ENCODE peak calls at places on chromosomes 3 and 15, in seven cellular contexts. One of them, this sample, is unnamed.

GRCh38 chr15:90291679-90292356 is 26.3 kb downstream of the NGRN start:
- DNase-seq in neural crest cell: no peak
- DNase-seq in AG20443: peak
- DNase-seq in B cell: no peak
- DNase-seq in Calu3: peak
- DNase-seq in A172: peak
- DNase-seq in astrocyte: no peak
- DNase-seq in this sample: peak

GRCh38 chr3:65548848-65549625 is 489.7 kb downstream of the MAGI1 start:
- DNase-seq in neural crest cell: peak
- DNase-seq in AG20443: peak
- DNase-seq in B cell: no peak
- DNase-seq in Calu3: peak
- DNase-seq in A172: no peak
- DNase-seq in astrocyte: no peak
- DNase-seq in this sample: no peak

GRCh38 chr3:157176108-157176507 is 16.2 kb upstream of the CCNL1 start:
- DNase-seq in neural crest cell: no peak
- DNase-seq in AG20443: peak
- DNase-seq in B cell: no peak
- DNase-seq in Calu3: no peak
- DNase-seq in A172: peak
- DNase-seq in astrocyte: peak
- DNase-seq in this sample: no peak

GRCh38 chr3:106004137-106004600 is 135.4 kb upstream of the CBLB start:
- DNase-seq in neural crest cell: no peak
- DNase-seq in AG20443: no peak
- DNase-seq in B cell: no peak
- DNase-seq in Calu3: no peak
- DNase-seq in A172: peak
- DNase-seq in astrocyte: peak
- DNase-seq in this sample: peak

GRCh38 chr3:53495091-53495517 is 693 bp downstream of the CACNA1D start:
- DNase-seq in neural crest cell: no peak
- DNase-seq in AG20443: no peak
- DNase-seq in B cell: no peak
- DNase-seq in Calu3: peak
- DNase-seq in A172: no peak
- DNase-seq in astrocyte: no peak
- DNase-seq in this sample: no peak

GRCh38 chr3:5190147-5190791 is 2.8 kb downstream of the EDEM1 start:
- DNase-seq in neural crest cell: no peak
- DNase-seq in AG20443: no peak
- DNase-seq in B cell: no peak
- DNase-seq in Calu3: no peak
- DNase-seq in A172: no peak
- DNase-seq in astrocyte: no peak
- DNase-seq in this sample: no peak

GRCh38 chr3:43411429-43411828 is 125.1 kb downstream of the SNRK start:
- DNase-seq in neural crest cell: no peak
- DNase-seq in AG20443: no peak
- DNase-seq in B cell: no peak
- DNase-seq in Calu3: no peak
- DNase-seq in A172: no peak
- DNase-seq in astrocyte: no peak
- DNase-seq in this sample: no peak

GRCh38 chr15:51706347-51706746 is 25.0 kb downstream of the SCG3 start:
- DNase-seq in neural crest cell: no peak
- DNase-seq in AG20443: peak
- DNase-seq in B cell: no peak
- DNase-seq in Calu3: no peak
- DNase-seq in A172: no peak
- DNase-seq in astrocyte: peak
- DNase-seq in this sample: peak

GRCh38 chr3:42778644-42779043 is 5.6 kb upstream of the CCDC13 start:
- DNase-seq in neural crest cell: no peak
- DNase-seq in AG20443: no peak
- DNase-seq in B cell: no peak
- DNase-seq in Calu3: no peak
- DNase-seq in A172: no peak
- DNase-seq in astrocyte: peak
- DNase-seq in this sample: peak

GRCh38 chr15:68051109-68051508 is 3.0 kb upstream of the PIAS1 start:
- DNase-seq in neural crest cell: no peak
- DNase-seq in AG20443: no peak
- DNase-seq in B cell: no peak
- DNase-seq in Calu3: no peak
- DNase-seq in A172: no peak
- DNase-seq in astrocyte: no peak
- DNase-seq in this sample: no peak

GRCh38 chr3:66863205-66864135 is 134.6 kb upstream of the KBTBD8 start:
- DNase-seq in neural crest cell: no peak
- DNase-seq in AG20443: no peak
- DNase-seq in B cell: no peak
- DNase-seq in Calu3: no peak
- DNase-seq in A172: no peak
- DNase-seq in astrocyte: no peak
- DNase-seq in this sample: no peak

GRCh38 chr3:37500518-37500917 is 326.1 kb upstream of the LRRFIP2 start:
- DNase-seq in neural crest cell: no peak
- DNase-seq in AG20443: no peak
- DNase-seq in B cell: no peak
- DNase-seq in Calu3: no peak
- DNase-seq in A172: no peak
- DNase-seq in astrocyte: no peak
- DNase-seq in this sample: no peak

GRCh38 chr15:99958426-99959097 is 225.3 kb upstream of the LYSMD4 start:
- DNase-seq in neural crest cell: no peak
- DNase-seq in AG20443: peak
- DNase-seq in B cell: no peak
- DNase-seq in Calu3: no peak
- DNase-seq in A172: no peak
- DNase-seq in astrocyte: no peak
- DNase-seq in this sample: no peak

GRCh38 chr15:40063563-40064011 is 24.6 kb upstream of the SRP14 start:
- DNase-seq in neural crest cell: no peak
- DNase-seq in AG20443: peak
- DNase-seq in B cell: no peak
- DNase-seq in Calu3: no peak
- DNase-seq in A172: peak
- DNase-seq in astrocyte: peak
- DNase-seq in this sample: peak

GRCh38 chr15:85312925-85313324 is 67.5 kb upstream of the AKAP13 start:
- DNase-seq in neural crest cell: no peak
- DNase-seq in AG20443: no peak
- DNase-seq in B cell: no peak
- DNase-seq in Calu3: no peak
- DNase-seq in A172: peak
- DNase-seq in astrocyte: no peak
- DNase-seq in this sample: no peak

GRCh38 chr3:115418583-115418982 is 204.7 kb upstream of the GAP43 start:
- DNase-seq in neural crest cell: no peak
- DNase-seq in AG20443: no peak
- DNase-seq in B cell: no peak
- DNase-seq in Calu3: no peak
- DNase-seq in A172: no peak
- DNase-seq in astrocyte: no peak
- DNase-seq in this sample: no peak

GRCh38 chr3:136728918-136729317 is 23.3 kb downstream of the STAG1 start:
- DNase-seq in neural crest cell: no peak
- DNase-seq in AG20443: peak
- DNase-seq in B cell: no peak
- DNase-seq in Calu3: no peak
- DNase-seq in A172: peak
- DNase-seq in astrocyte: peak
- DNase-seq in this sample: peak

GRCh38 chr15:48250640-48251076 is 44.6 kb downstream of the SLC12A1 start:
- DNase-seq in neural crest cell: peak
- DNase-seq in AG20443: peak
- DNase-seq in B cell: peak
- DNase-seq in Calu3: peak
- DNase-seq in A172: peak
- DNase-seq in astrocyte: peak
- DNase-seq in this sample: peak

GRCh38 chr3:126126811-126127431 is 43.0 kb upstream of the SLC41A3 start:
- DNase-seq in neural crest cell: no peak
- DNase-seq in AG20443: no peak
- DNase-seq in B cell: no peak
- DNase-seq in Calu3: no peak
- DNase-seq in A172: no peak
- DNase-seq in astrocyte: no peak
- DNase-seq in this sample: no peak

GRCh38 chr3:73656241-73656890 is 31.6 kb upstream of the PDZRN3 start:
- DNase-seq in neural crest cell: no peak
- DNase-seq in AG20443: peak
- DNase-seq in B cell: no peak
- DNase-seq in Calu3: no peak
- DNase-seq in A172: no peak
- DNase-seq in astrocyte: peak
- DNase-seq in this sample: peak

GRCh38 chr3:61807865-61808276 is 246.5 kb downstream of the PTPRG start:
- DNase-seq in neural crest cell: no peak
- DNase-seq in AG20443: peak
- DNase-seq in B cell: no peak
- DNase-seq in Calu3: no peak
- DNase-seq in A172: no peak
- DNase-seq in astrocyte: peak
- DNase-seq in this sample: no peak

GRCh38 chr3:148911597-148911996 is 46.5 kb downstream of the CPA3 start:
- DNase-seq in neural crest cell: no peak
- DNase-seq in AG20443: no peak
- DNase-seq in B cell: no peak
- DNase-seq in Calu3: peak
- DNase-seq in A172: peak
- DNase-seq in astrocyte: no peak
- DNase-seq in this sample: no peak

GRCh38 chr3:2927252-2927651 is 182.9 kb downstream of the IL5RA start:
- DNase-seq in neural crest cell: no peak
- DNase-seq in AG20443: no peak
- DNase-seq in B cell: no peak
- DNase-seq in Calu3: no peak
- DNase-seq in A172: no peak
- DNase-seq in astrocyte: no peak
- DNase-seq in this sample: no peak

GRCh38 chr3:121152573-121152972 is 244.6 kb downstream of the STXBP5L start:
- DNase-seq in neural crest cell: no peak
- DNase-seq in AG20443: no peak
- DNase-seq in B cell: no peak
- DNase-seq in Calu3: no peak
- DNase-seq in A172: peak
- DNase-seq in astrocyte: peak
- DNase-seq in this sample: peak

GRCh38 chr3:14150078-14150477 is 25.2 kb downstream of the TMEM43 start:
- DNase-seq in neural crest cell: no peak
- DNase-seq in AG20443: no peak
- DNase-seq in B cell: no peak
- DNase-seq in Calu3: no peak
- DNase-seq in A172: no peak
- DNase-seq in astrocyte: no peak
- DNase-seq in this sample: no peak

GRCh38 chr15:89184367-89184766 is 37.0 kb downstream of the RLBP1 start:
- DNase-seq in neural crest cell: no peak
- DNase-seq in AG20443: no peak
- DNase-seq in B cell: no peak
- DNase-seq in Calu3: no peak
- DNase-seq in A172: no peak
- DNase-seq in astrocyte: no peak
- DNase-seq in this sample: peak

GRCh38 chr3:165194477-165195135 is 1.6 kb downstream of the SLITRK3 start:
- DNase-seq in neural crest cell: no peak
- DNase-seq in AG20443: no peak
- DNase-seq in B cell: no peak
- DNase-seq in Calu3: no peak
- DNase-seq in A172: no peak
- DNase-seq in astrocyte: no peak
- DNase-seq in this sample: no peak

GRCh38 chr3:71658131-71658530 is 67.1 kb downstream of the EIF4E3 start:
- DNase-seq in neural crest cell: no peak
- DNase-seq in AG20443: no peak
- DNase-seq in B cell: no peak
- DNase-seq in Calu3: peak
- DNase-seq in A172: peak
- DNase-seq in astrocyte: peak
- DNase-seq in this sample: peak

GRCh38 chr3:71560665-71561064 is 22.9 kb downstream of the FOXP1 start:
- DNase-seq in neural crest cell: no peak
- DNase-seq in AG20443: no peak
- DNase-seq in B cell: no peak
- DNase-seq in Calu3: no peak
- DNase-seq in A172: no peak
- DNase-seq in astrocyte: peak
- DNase-seq in this sample: no peak

GRCh38 chr3:150292891-150293290 is 115.2 kb upstream of the TSC22D2 start:
- DNase-seq in neural crest cell: no peak
- DNase-seq in AG20443: peak
- DNase-seq in B cell: no peak
- DNase-seq in Calu3: no peak
- DNase-seq in A172: no peak
- DNase-seq in astrocyte: peak
- DNase-seq in this sample: peak

GRCh38 chr3:123321806-123322205 is 120.1 kb downstream of the SEC22A start:
- DNase-seq in neural crest cell: no peak
- DNase-seq in AG20443: no peak
- DNase-seq in B cell: no peak
- DNase-seq in Calu3: no peak
- DNase-seq in A172: no peak
- DNase-seq in astrocyte: no peak
- DNase-seq in this sample: no peak

GRCh38 chr3:8802256-8802655 is 32.8 kb upstream of the OXTR start:
- DNase-seq in neural crest cell: no peak
- DNase-seq in AG20443: no peak
- DNase-seq in B cell: no peak
- DNase-seq in Calu3: no peak
- DNase-seq in A172: no peak
- DNase-seq in astrocyte: no peak
- DNase-seq in this sample: no peak

GRCh38 chr3:38345879-38346583 is 554 bp upstream of the XYLB start:
- DNase-seq in neural crest cell: no peak
- DNase-seq in AG20443: no peak
- DNase-seq in B cell: no peak
- DNase-seq in Calu3: no peak
- DNase-seq in A172: no peak
- DNase-seq in astrocyte: no peak
- DNase-seq in this sample: no peak

GRCh38 chr3:194383276-194383940 is 13.9 kb upstream of the LRRC15 start:
- DNase-seq in neural crest cell: no peak
- DNase-seq in AG20443: no peak
- DNase-seq in B cell: no peak
- DNase-seq in Calu3: no peak
- DNase-seq in A172: no peak
- DNase-seq in astrocyte: no peak
- DNase-seq in this sample: no peak

GRCh38 chr3:30512596-30512995 is 93.8 kb upstream of the TGFBR2 start:
- DNase-seq in neural crest cell: no peak
- DNase-seq in AG20443: no peak
- DNase-seq in B cell: no peak
- DNase-seq in Calu3: no peak
- DNase-seq in A172: no peak
- DNase-seq in astrocyte: no peak
- DNase-seq in this sample: no peak

GRCh38 chr3:124663690-124664089 is 66.6 kb upstream of the UMPS start:
- DNase-seq in neural crest cell: no peak
- DNase-seq in AG20443: peak
- DNase-seq in B cell: no peak
- DNase-seq in Calu3: no peak
- DNase-seq in A172: peak
- DNase-seq in astrocyte: no peak
- DNase-seq in this sample: no peak

GRCh38 chr3:43102773-43103480 is 3.0 kb downstream of the POMGNT2 start:
- DNase-seq in neural crest cell: no peak
- DNase-seq in AG20443: no peak
- DNase-seq in B cell: no peak
- DNase-seq in Calu3: no peak
- DNase-seq in A172: no peak
- DNase-seq in astrocyte: no peak
- DNase-seq in this sample: peak

GRCh38 chr3:157115069-157116006 is 44.6 kb downstream of the CCNL1 start:
- DNase-seq in neural crest cell: no peak
- DNase-seq in AG20443: no peak
- DNase-seq in B cell: no peak
- DNase-seq in Calu3: peak
- DNase-seq in A172: peak
- DNase-seq in astrocyte: peak
- DNase-seq in this sample: peak

This sample was measured in myocyte.